ENCODE peak calls at places on chromosomes 1 and 21, in ten cellular contexts. One of them, this sample, is unnamed.

GRCh38 chr1:230326971-230327891 is 98.9 kb downstream of the PGBD5 start:
- DNase-seq in vagina: no peak
- DNase-seq in GM23338: no peak
- DNase-seq in psoas muscle: no peak
- DNase-seq in ovary: no peak
- DNase-seq in stomach: no peak
- DNase-seq in A549: no peak
- DNase-seq in body of pancreas: no peak
- DNase-seq in IMR-90: no peak
- DNase-seq in lung: no peak
- DNase-seq in this sample: no peak

GRCh38 chr1:3016641-3017439 is 4.4 kb upstream of the ACTRT2 start:
- DNase-seq in vagina: no peak
- DNase-seq in GM23338: no peak
- DNase-seq in psoas muscle: peak; percentile 36
- DNase-seq in ovary: peak; percentile 5
- DNase-seq in stomach: no peak
- DNase-seq in A549: no peak
- DNase-seq in body of pancreas: no peak
- DNase-seq in IMR-90: no peak
- DNase-seq in lung: no peak
- DNase-seq in this sample: no peak

GRCh38 chr1:62962794-62963776 is 179.2 kb downstream of the ATG4C start:
- DNase-seq in vagina: no peak
- DNase-seq in GM23338: peak; percentile 95
- DNase-seq in psoas muscle: no peak
- DNase-seq in ovary: no peak
- DNase-seq in stomach: peak; percentile 46
- DNase-seq in A549: peak; percentile 37
- DNase-seq in body of pancreas: peak; percentile 52
- DNase-seq in IMR-90: peak; percentile 14
- DNase-seq in lung: no peak
- DNase-seq in this sample: peak; percentile 96

GRCh38 chr1:228353601-228354371 is 52.8 kb downstream of the TRIM11 start:
- DNase-seq in vagina: no peak
- DNase-seq in GM23338: no peak
- DNase-seq in psoas muscle: peak; percentile 61
- DNase-seq in ovary: no peak
- DNase-seq in stomach: no peak
- DNase-seq in A549: no peak
- DNase-seq in body of pancreas: no peak
- DNase-seq in IMR-90: no peak
- DNase-seq in lung: no peak
- DNase-seq in this sample: no peak

GRCh38 chr1:181097242-181097641 is 8.7 kb downstream of the IER5 start:
- DNase-seq in vagina: no peak
- DNase-seq in GM23338: peak; percentile 14
- DNase-seq in psoas muscle: no peak
- DNase-seq in ovary: no peak
- DNase-seq in stomach: no peak
- DNase-seq in A549: no peak
- DNase-seq in body of pancreas: no peak
- DNase-seq in IMR-90: peak; percentile 61
- DNase-seq in lung: no peak
- DNase-seq in this sample: no peak

GRCh38 chr1:58815680-58816071 is 31.8 kb upstream of the JUN start:
- DNase-seq in vagina: no peak
- DNase-seq in GM23338: peak; percentile 55
- DNase-seq in psoas muscle: no peak
- DNase-seq in ovary: no peak
- DNase-seq in stomach: no peak
- DNase-seq in A549: peak; percentile 41
- DNase-seq in body of pancreas: peak; percentile 58
- DNase-seq in IMR-90: no peak
- DNase-seq in lung: no peak
- DNase-seq in this sample: peak; percentile 66

GRCh38 chr1:87335175-87335992 is 6.7 kb downstream of the LMO4 start:
- DNase-seq in vagina: no peak
- DNase-seq in GM23338: peak; percentile 72
- DNase-seq in psoas muscle: peak; percentile 84
- DNase-seq in ovary: peak; percentile 68
- DNase-seq in stomach: peak; percentile 76
- DNase-seq in A549: peak; percentile 25
- DNase-seq in body of pancreas: peak; percentile 65
- DNase-seq in IMR-90: peak; percentile 35
- DNase-seq in lung: peak; percentile 67
- DNase-seq in this sample: peak; percentile 80

GRCh38 chr1:10814954-10815862 is 18.8 kb upstream of the CASZ1 start:
- DNase-seq in vagina: no peak
- DNase-seq in GM23338: peak; percentile 56
- DNase-seq in psoas muscle: peak; percentile 21
- DNase-seq in ovary: no peak
- DNase-seq in stomach: peak; percentile 76
- DNase-seq in A549: no peak
- DNase-seq in body of pancreas: peak; percentile 77
- DNase-seq in IMR-90: no peak
- DNase-seq in lung: no peak
- DNase-seq in this sample: peak; percentile 59

GRCh38 chr1:8976896-8977295 is 31.2 kb downstream of the CA6 start:
- DNase-seq in vagina: no peak
- DNase-seq in GM23338: no peak
- DNase-seq in psoas muscle: no peak
- DNase-seq in ovary: no peak
- DNase-seq in stomach: no peak
- DNase-seq in A549: no peak
- DNase-seq in body of pancreas: no peak
- DNase-seq in IMR-90: no peak
- DNase-seq in lung: no peak
- DNase-seq in this sample: no peak

GRCh38 chr21:32132911-32133310 is 145.9 kb downstream of the MIS18A start:
- DNase-seq in vagina: no peak
- DNase-seq in GM23338: no peak
- DNase-seq in psoas muscle: no peak
- DNase-seq in ovary: no peak
- DNase-seq in stomach: no peak
- DNase-seq in A549: no peak
- DNase-seq in body of pancreas: no peak
- DNase-seq in IMR-90: no peak
- DNase-seq in lung: no peak
- DNase-seq in this sample: no peak

GRCh38 chr1:58392083-58392482 is 154.4 kb downstream of the OMA1 start:
- DNase-seq in vagina: no peak
- DNase-seq in GM23338: no peak
- DNase-seq in psoas muscle: no peak
- DNase-seq in ovary: no peak
- DNase-seq in stomach: no peak
- DNase-seq in A549: no peak
- DNase-seq in body of pancreas: no peak
- DNase-seq in IMR-90: no peak
- DNase-seq in lung: no peak
- DNase-seq in this sample: no peak

DNA sequence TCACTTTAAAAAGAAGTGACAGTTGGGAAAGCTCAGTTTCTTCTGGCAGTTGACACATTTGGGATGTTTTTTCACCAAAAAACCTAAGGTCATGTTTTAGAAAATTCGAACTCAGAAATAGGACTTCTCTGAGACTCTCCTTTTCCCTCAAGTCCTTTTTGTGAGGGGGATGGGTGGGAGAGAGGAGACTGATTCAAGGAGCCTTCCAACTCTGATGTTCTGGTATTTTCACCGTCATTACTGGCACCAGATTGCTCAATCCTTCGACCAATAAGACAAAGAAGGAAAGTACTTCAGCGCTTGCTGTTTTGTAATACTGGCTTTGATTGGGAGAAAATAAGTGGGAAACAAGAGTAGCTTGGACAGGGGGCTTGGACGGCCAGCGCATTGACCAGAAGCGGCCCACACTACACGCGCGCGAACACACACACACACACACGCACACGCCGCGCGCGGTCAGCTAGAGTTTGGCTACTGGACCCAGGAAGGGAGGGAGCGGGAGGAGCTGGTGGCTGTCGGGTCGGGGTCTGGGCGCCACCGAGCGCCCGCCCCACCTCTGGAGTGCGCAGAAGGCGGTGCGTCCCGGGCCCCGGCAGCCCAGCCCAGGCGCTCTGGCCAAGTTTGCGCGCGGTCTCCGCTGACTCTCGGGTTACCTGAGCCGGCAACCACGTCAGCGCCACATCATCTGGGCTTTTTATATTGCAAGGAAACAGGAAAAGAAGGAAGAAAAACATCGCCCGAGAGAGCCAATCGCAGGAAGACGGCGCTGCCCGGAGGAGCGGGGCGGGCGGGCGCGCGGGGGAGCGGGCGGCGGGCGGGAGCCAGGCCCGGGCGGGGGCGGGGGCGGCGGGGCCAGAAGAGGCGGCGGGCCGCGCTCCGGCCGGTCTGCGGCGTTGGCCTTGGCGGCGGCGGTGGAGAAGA is at the start of gene KCNK1:
- DNase-seq in vagina: no peak
- DNase-seq in GM23338: peak; percentile 91
- DNase-seq in psoas muscle: peak; percentile 67
- DNase-seq in ovary: peak; percentile 85
- DNase-seq in stomach: peak; percentile 86
- DNase-seq in A549: peak; percentile 63
- DNase-seq in body of pancreas: peak; percentile 90
- DNase-seq in IMR-90: peak; percentile 65
- DNase-seq in lung: peak; percentile 79
- DNase-seq in this sample: peak; percentile 94
- H3K4me3 ChIP-seq in vagina: peak within 1 kb of the TSS; percentile 81
- H3K4me3 ChIP-seq in GM23338: peak within 1 kb of the TSS; percentile 96
- H3K4me3 ChIP-seq in psoas muscle: peak within 1 kb of the TSS; percentile 53
- H3K4me3 ChIP-seq in ovary: peak within 1 kb of the TSS; percentile 49
- H3K4me3 ChIP-seq in stomach: peak within 1 kb of the TSS; percentile 61
- H3K4me3 ChIP-seq in A549: peak within 1 kb of the TSS; percentile 90
- H3K4me3 ChIP-seq in body of pancreas: peak within 1 kb of the TSS; percentile 71
- H3K4me3 ChIP-seq in IMR-90: peak within 1 kb of the TSS; percentile 89
- H3K4me3 ChIP-seq in lung: peak within 1 kb of the TSS; percentile 61
- H3K4me3 ChIP-seq in this sample: peak within 1 kb of the TSS; percentile 95

GRCh38 chr1:205450448-205450847 is 5.4 kb downstream of the BLACAT1 start:
- DNase-seq in vagina: no peak
- DNase-seq in GM23338: peak; percentile 52
- DNase-seq in psoas muscle: no peak
- DNase-seq in ovary: no peak
- DNase-seq in stomach: no peak
- DNase-seq in A549: no peak
- DNase-seq in body of pancreas: no peak
- DNase-seq in IMR-90: no peak
- DNase-seq in lung: no peak
- DNase-seq in this sample: peak; percentile 89

GRCh38 chr1:205448540-205449253 is 7.1 kb downstream of the BLACAT1 start:
- DNase-seq in vagina: no peak
- DNase-seq in GM23338: peak; percentile 96
- DNase-seq in psoas muscle: no peak
- DNase-seq in ovary: no peak
- DNase-seq in stomach: no peak
- DNase-seq in A549: no peak
- DNase-seq in body of pancreas: no peak
- DNase-seq in IMR-90: no peak
- DNase-seq in lung: no peak
- DNase-seq in this sample: peak; percentile 81

GRCh38 chr1:205451202-205451601 is 4.6 kb downstream of the BLACAT1 start:
- DNase-seq in vagina: no peak
- DNase-seq in GM23338: peak; percentile 75
- DNase-seq in psoas muscle: no peak
- DNase-seq in ovary: no peak
- DNase-seq in stomach: no peak
- DNase-seq in A549: no peak
- DNase-seq in body of pancreas: no peak
- DNase-seq in IMR-90: no peak
- DNase-seq in lung: no peak
- DNase-seq in this sample: peak; percentile 80

GRCh38 chr1:205449254-205449749 is 6.5 kb downstream of the BLACAT1 start:
- DNase-seq in vagina: no peak
- DNase-seq in GM23338: no peak
- DNase-seq in psoas muscle: no peak
- DNase-seq in ovary: no peak
- DNase-seq in stomach: no peak
- DNase-seq in A549: no peak
- DNase-seq in body of pancreas: no peak
- DNase-seq in IMR-90: no peak
- DNase-seq in lung: no peak
- DNase-seq in this sample: peak; percentile 75

DNA sequence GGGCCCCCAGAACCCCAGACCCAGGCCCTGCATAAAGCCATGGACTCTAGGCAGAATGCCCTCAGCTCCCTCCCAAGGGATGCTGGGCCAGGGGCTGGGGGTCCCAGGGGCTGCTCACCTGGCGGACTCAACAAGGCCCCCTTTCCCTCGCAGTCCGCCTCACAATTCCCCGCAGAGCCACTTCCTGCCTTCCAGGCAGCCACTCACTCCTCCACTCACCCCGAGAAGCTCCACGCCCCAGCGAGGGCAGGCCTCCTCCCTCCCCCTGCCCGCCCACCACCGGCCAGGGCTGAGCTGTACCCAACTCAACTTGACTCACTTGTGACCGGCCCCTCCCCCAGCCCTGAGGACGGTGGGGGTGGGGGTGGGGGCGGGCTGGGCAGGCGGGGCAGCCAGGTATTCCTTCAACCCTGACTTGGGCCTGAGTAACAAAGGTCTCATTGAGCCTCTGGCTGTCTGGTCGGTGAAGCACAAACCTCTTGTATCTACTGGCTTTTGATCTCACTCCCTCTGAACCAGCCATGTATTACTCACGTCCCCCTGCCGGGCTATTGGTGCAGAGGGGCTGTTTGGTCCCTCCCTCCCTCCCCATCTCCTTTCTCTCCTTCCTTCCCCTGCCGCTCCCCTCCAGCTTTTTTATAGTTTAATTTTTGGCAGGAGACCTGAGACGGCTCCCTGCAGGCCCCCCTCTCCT is 5.9 kb downstream of the BLACAT1 start:
- DNase-seq in vagina: no peak
- DNase-seq in GM23338: peak; percentile 82
- DNase-seq in psoas muscle: no peak
- DNase-seq in ovary: peak; percentile 55
- DNase-seq in stomach: peak; percentile 48
- DNase-seq in A549: peak; percentile 69
- DNase-seq in body of pancreas: peak; percentile 66
- DNase-seq in IMR-90: peak; percentile 36
- DNase-seq in lung: peak; percentile 82
- DNase-seq in this sample: peak; percentile 95
- TF ChIP-seq CTCF in vagina: no peak
- TF ChIP-seq CTCF in GM23338: no peak
- TF ChIP-seq CTCF in psoas muscle: no peak
- TF ChIP-seq CTCF in ovary: no peak
- TF ChIP-seq CTCF in stomach: no peak
- TF ChIP-seq CTCF in A549: no peak
- TF ChIP-seq CTCF in body of pancreas: no peak
- TF ChIP-seq CTCF in IMR-90: no peak
- TF ChIP-seq CTCF in lung: no peak
- TF ChIP-seq CTCF in this sample: peak; percentile 53

GRCh38 chr1:184672013-184672726 is 82.5 kb downstream of the EDEM3 start:
- DNase-seq in vagina: no peak
- DNase-seq in GM23338: no peak
- DNase-seq in psoas muscle: no peak
- DNase-seq in ovary: no peak
- DNase-seq in stomach: no peak
- DNase-seq in A549: no peak
- DNase-seq in body of pancreas: no peak
- DNase-seq in IMR-90: no peak
- DNase-seq in lung: no peak
- DNase-seq in this sample: no peak
- H3K4me1 ChIP-seq in vagina: no peaks in the 10 kb centered on the region
- H3K4me1 ChIP-seq in GM23338: peaks cover 57% of the 10 kb centered on the region
- H3K4me1 ChIP-seq in psoas muscle: no peaks in the 10 kb centered on the region
- H3K4me1 ChIP-seq in ovary: no peaks in the 10 kb centered on the region
- H3K4me1 ChIP-seq in stomach: no peaks in the 10 kb centered on the region
- H3K4me1 ChIP-seq in A549: no peaks in the 10 kb centered on the region
- H3K4me1 ChIP-seq in body of pancreas: no peaks in the 10 kb centered on the region
- H3K4me1 ChIP-seq in IMR-90: no peaks in the 10 kb centered on the region
- H3K4me1 ChIP-seq in lung: no peaks in the 10 kb centered on the region
- H3K4me1 ChIP-seq in this sample: no peaks in the 10 kb centered on the region

GRCh38 chr1:223341111-223341510 is 22.9 kb downstream of the SUSD4 start:
- DNase-seq in vagina: no peak
- DNase-seq in GM23338: no peak
- DNase-seq in psoas muscle: peak; percentile 77
- DNase-seq in ovary: peak; percentile 76
- DNase-seq in stomach: peak; percentile 46
- DNase-seq in A549: no peak
- DNase-seq in body of pancreas: peak; percentile 54
- DNase-seq in IMR-90: peak; percentile 56
- DNase-seq in lung: no peak
- DNase-seq in this sample: no peak
- H3K4me3 ChIP-seq in vagina: no peak overlapping the region
- H3K4me3 ChIP-seq in GM23338: no peak overlapping the region
- H3K4me3 ChIP-seq in psoas muscle: no peak overlapping the region
- H3K4me3 ChIP-seq in ovary: no peak overlapping the region
- H3K4me3 ChIP-seq in stomach: no peak overlapping the region
- H3K4me3 ChIP-seq in A549: no peak overlapping the region
- H3K4me3 ChIP-seq in body of pancreas: no peak overlapping the region
- H3K4me3 ChIP-seq in IMR-90: no peak overlapping the region
- H3K4me3 ChIP-seq in lung: no peak overlapping the region
- H3K4me3 ChIP-seq in this sample: no peak overlapping the region